ENCODE peak calls at places on chromosomes 13 and 19, in six cellular contexts. One of them, this sample, is unnamed.

GRCh38 chr19:45547965-45548609 is 36.5 kb downstream of the OPA3 start:
- DNase-seq in GM12878: no peak
- DNase-seq in H1: no peak
- DNase-seq in HepG2: no peak
- DNase-seq in WTC11: no peak
- DNase-seq in K562: no peak
- DNase-seq in this sample: no peak

GRCh38 chr13:94063096-94063495 is 416.4 kb downstream of the DCT start:
- DNase-seq in HepG2: no peak
- DNase-seq in H1: no peak
- DNase-seq in K562: no peak
- DNase-seq in WTC11: no peak
- DNase-seq in GM12878: no peak
- DNase-seq in this sample: no peak

GRCh38 chr13:46119883-46120614 is 15.2 kb upstream of the CPB2 start:
- DNase-seq in WTC11: no peak
- DNase-seq in GM12878: no peak
- DNase-seq in HepG2: no peak
- DNase-seq in K562: peak; percentile 87
- DNase-seq in H1: no peak
- DNase-seq in this sample: no peak

GRCh38 chr13:94641432-94641941 is 39.8 kb downstream of the GPR180 start:
- DNase-seq in WTC11: no peak
- DNase-seq in GM12878: no peak
- DNase-seq in H1: no peak
- DNase-seq in K562: no peak
- DNase-seq in HepG2: no peak
- DNase-seq in this sample: peak; percentile 11

GRCh38 chr13:32846020-32846451 is 170.2 kb upstream of the KL start:
- DNase-seq in K562: no peak
- DNase-seq in GM12878: no peak
- DNase-seq in WTC11: no peak
- DNase-seq in HepG2: no peak
- DNase-seq in H1: peak; percentile 41
- DNase-seq in this sample: no peak

GRCh38 chr13:43516401-43516826 is 270.4 kb downstream of the ENOX1 start:
- DNase-seq in GM12878: no peak
- DNase-seq in HepG2: no peak
- DNase-seq in H1: no peak
- DNase-seq in K562: no peak
- DNase-seq in WTC11: no peak
- DNase-seq in this sample: no peak

GRCh38 chr13:35046587-35046986 is 104.5 kb downstream of the NBEA start:
- DNase-seq in GM12878: no peak
- DNase-seq in WTC11: no peak
- DNase-seq in K562: no peak
- DNase-seq in HepG2: no peak
- DNase-seq in H1: no peak
- DNase-seq in this sample: no peak

GRCh38 chr19:17304386-17305047 is 1.2 kb upstream of the MRPL34 start:
- DNase-seq in WTC11: no peak
- DNase-seq in H1: no peak
- DNase-seq in GM12878: no peak
- DNase-seq in K562: no peak
- DNase-seq in HepG2: no peak
- DNase-seq in this sample: no peak

GRCh38 chr13:43446126-43446525 is 340.6 kb downstream of the ENOX1 start:
- DNase-seq in K562: no peak
- DNase-seq in HepG2: no peak
- DNase-seq in H1: no peak
- DNase-seq in WTC11: no peak
- DNase-seq in GM12878: no peak
- DNase-seq in this sample: no peak

GRCh38 chr19:55080915-55081772 is 5.5 kb downstream of the EPS8L1 start:
- DNase-seq in GM12878: peak; percentile 35
- DNase-seq in WTC11: peak; percentile 98
- DNase-seq in HepG2: peak; percentile 53
- DNase-seq in H1: peak; percentile 99
- DNase-seq in K562: peak; percentile 95
- DNase-seq in this sample: peak; percentile 92

GRCh38 chr19:30476997-30477396 is 104.8 kb downstream of the ZNF536 start:
- DNase-seq in H1: no peak
- DNase-seq in WTC11: no peak
- DNase-seq in GM12878: no peak
- DNase-seq in HepG2: no peak
- DNase-seq in K562: no peak
- DNase-seq in this sample: no peak

GRCh38 chr19:30471441-30471840 is 99.3 kb downstream of the ZNF536 start:
- DNase-seq in WTC11: no peak
- DNase-seq in K562: no peak
- DNase-seq in GM12878: no peak
- DNase-seq in H1: no peak
- DNase-seq in HepG2: no peak
- DNase-seq in this sample: no peak

GRCh38 chr19:30479231-30479630 is 107.0 kb downstream of the ZNF536 start:
- DNase-seq in K562: no peak
- DNase-seq in H1: no peak
- DNase-seq in WTC11: no peak
- DNase-seq in GM12878: no peak
- DNase-seq in HepG2: no peak
- DNase-seq in this sample: no peak

GRCh38 chr19:30473334-30473867 is 101.2 kb downstream of the ZNF536 start:
- DNase-seq in GM12878: no peak
- DNase-seq in K562: no peak
- DNase-seq in WTC11: no peak
- DNase-seq in H1: no peak
- DNase-seq in HepG2: no peak
- DNase-seq in this sample: no peak
- TF ChIP-seq CREB1 in GM12878: no peak
- TF ChIP-seq CREB1 in K562: no peak
- TF ChIP-seq CREB1 in WTC11: no peak
- TF ChIP-seq CREB1 in H1: no peak
- TF ChIP-seq CREB1 in HepG2: no peak
- TF ChIP-seq CREB1 in this sample: no peak

GRCh38 chr13:76836311-76836710 is 49.9 kb downstream of the KCTD12 start:
- DNase-seq in GM12878: no peak
- DNase-seq in HepG2: no peak
- DNase-seq in K562: no peak
- DNase-seq in WTC11: no peak
- DNase-seq in H1: no peak
- DNase-seq in this sample: no peak

GRCh38 chr13:76829572-76830327 is 56.5 kb downstream of the KCTD12 start:
- DNase-seq in H1: no peak
- DNase-seq in K562: no peak
- DNase-seq in HepG2: no peak
- DNase-seq in WTC11: no peak
- DNase-seq in GM12878: no peak
- DNase-seq in this sample: no peak

GRCh38 chr13:76830805-76831204 is 55.4 kb downstream of the KCTD12 start:
- DNase-seq in HepG2: no peak
- DNase-seq in K562: no peak
- DNase-seq in H1: no peak
- DNase-seq in GM12878: no peak
- DNase-seq in WTC11: no peak
- DNase-seq in this sample: peak; percentile 2

GRCh38 chr13:76833465-76833864 is 52.7 kb downstream of the KCTD12 start:
- DNase-seq in GM12878: no peak
- DNase-seq in WTC11: no peak
- DNase-seq in HepG2: no peak
- DNase-seq in K562: no peak
- DNase-seq in H1: no peak
- DNase-seq in this sample: no peak

DNA sequence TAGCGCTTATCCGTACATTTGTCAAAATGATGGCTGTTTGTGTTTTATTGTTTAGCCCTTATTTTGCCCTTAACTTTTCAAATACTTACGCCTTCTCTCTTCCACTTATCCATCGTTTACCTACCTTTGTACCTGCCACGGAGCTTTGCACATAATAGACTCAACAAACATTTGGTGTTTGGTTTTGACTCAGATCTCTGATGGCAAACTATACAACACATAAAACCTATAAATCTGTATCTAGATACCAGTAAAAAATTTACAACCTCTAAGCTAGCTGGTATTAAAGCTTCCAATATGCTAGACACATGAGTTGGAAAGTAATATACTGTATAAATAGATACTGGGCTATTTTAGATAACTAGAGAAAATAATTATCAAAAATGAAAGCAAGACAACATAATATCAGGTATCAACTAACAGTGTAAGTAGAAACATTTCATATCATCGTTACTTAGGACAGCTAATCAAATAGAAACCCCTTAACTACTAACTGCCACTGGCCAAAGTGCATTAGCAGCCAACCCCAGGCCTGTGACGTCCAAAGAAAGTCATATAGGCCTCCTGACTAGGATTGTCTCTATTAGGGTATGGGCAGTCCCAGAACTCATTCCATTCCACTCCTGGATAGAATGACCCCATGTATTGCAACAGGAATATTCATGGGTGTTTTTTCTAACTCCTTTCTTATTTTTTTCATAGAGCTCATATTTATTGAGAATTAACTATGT is 53.8 kb downstream of the KCTD12 start:
- DNase-seq in WTC11: no peak
- DNase-seq in GM12878: no peak
- DNase-seq in K562: no peak
- DNase-seq in H1: no peak
- DNase-seq in HepG2: no peak
- DNase-seq in this sample: no peak
- TF ChIP-seq CREB1 in WTC11: no peak
- TF ChIP-seq CREB1 in GM12878: no peak
- TF ChIP-seq CREB1 in K562: no peak
- TF ChIP-seq CREB1 in H1: no peak
- TF ChIP-seq CREB1 in HepG2: no peak
- TF ChIP-seq CREB1 in this sample: no peak

DNA sequence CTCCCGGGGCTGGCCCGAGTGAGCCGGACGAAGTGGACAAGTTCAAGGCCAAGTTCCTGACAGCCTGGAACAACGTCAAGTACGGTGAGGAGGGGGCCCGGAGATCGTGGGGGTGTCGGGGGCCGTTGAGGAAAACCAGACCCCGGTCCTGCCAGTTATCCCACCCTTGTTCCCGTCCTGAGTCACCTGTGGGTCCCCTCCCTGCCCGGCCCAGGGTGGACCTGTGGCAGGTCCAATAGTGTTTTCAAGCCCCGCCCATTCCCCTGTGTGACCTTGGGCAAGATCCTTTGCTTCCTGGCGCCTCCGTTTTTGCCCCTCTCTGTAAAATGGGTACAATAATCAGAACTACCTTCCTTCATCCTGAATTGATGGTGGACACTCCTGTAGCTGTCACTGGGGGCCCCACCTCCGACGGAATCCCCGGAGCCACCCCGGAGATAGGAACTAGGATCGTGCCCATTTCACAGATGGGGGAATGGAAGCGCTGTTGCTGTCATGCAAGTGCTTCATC is 593 bp downstream of the ATG4D start:
- DNase-seq in K562: peak; percentile 67
- DNase-seq in WTC11: no peak
- DNase-seq in HepG2: no peak
- DNase-seq in GM12878: no peak
- DNase-seq in H1: no peak
- DNase-seq in this sample: peak; percentile 37
- TF ChIP-seq CREB1 in K562: no peak
- TF ChIP-seq CREB1 in WTC11: no peak
- TF ChIP-seq CREB1 in HepG2: no peak
- TF ChIP-seq CREB1 in GM12878: no peak
- TF ChIP-seq CREB1 in H1: no peak
- TF ChIP-seq CREB1 in this sample: no peak

DNA sequence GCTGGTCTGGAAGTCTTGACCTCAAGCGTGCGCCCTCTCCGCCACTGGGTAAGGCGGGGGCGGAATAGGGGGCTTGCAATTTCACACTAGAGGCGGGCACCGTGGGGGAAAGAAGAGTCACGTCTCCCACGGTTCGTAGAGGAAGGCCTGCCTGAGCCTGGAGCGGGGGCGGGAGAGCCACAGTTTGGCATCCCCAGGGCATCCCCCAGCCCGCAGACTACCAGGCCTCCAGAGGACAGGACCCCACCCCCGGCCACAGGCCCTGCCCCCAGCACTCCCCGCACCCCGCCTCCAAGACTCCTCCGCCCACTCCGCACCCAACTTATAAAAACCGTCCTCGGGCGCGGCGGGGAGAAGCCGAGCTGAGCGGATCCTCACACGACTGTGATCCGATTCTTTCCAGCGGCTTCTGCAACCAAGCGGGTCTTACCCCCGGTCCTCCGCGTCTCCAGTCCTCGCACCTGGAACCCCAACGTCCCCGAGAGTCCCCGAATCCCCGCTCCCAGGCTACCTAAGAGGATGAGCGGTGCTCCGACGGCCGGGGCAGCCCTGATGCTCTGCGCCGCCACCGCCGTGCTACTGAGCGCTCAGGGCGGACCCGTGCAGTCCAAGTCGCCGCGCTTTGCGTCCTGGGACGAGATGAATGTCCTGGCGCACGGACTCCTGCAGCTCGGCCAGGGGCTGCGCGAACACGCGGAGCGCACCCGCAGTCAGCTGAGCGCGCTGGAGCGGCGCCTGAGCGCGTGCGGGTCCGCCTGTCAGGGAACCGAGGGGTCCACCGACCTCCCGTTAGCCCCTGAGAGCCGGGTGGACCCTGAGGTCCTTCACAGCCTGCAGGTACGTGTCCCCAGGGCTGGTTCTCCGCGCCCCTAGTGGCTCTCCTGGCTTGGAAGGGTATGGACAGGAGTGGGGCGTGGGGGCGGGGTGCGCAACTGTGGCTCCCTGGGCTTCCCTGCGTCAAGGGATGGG is at the start of gene ANGPTL4:
- DNase-seq in HepG2: no peak
- DNase-seq in GM12878: no peak
- DNase-seq in H1: peak; percentile 85
- DNase-seq in WTC11: peak; percentile 68
- DNase-seq in K562: peak; percentile 63
- DNase-seq in this sample: peak; percentile 84
- TF ChIP-seq CREB1 in HepG2: no peak
- TF ChIP-seq CREB1 in GM12878: no peak
- TF ChIP-seq CREB1 in H1: no peak
- TF ChIP-seq CREB1 in WTC11: no peak
- TF ChIP-seq CREB1 in K562: peak; percentile 29
- TF ChIP-seq CREB1 in this sample: no peak

DNA sequence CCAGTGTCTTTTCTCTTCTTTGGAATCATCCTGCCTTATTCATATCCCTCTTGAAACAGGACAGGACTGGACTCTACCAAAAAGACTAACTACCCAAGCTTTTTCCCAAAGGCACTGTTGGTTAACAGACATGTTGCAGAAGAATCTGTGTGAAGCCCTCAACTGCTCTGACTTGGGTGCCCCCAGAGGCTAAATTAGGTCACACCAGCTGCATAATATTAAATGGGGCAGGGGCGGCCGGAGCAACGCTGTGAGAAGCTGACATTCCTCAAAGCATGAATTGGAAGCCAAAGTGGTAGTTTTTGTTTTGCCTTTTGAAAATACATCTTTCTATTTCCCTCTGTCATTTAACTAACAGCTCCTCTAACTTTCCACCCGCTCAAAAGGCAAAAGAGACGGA is 185.9 kb downstream of the LHFPL6 start:
- DNase-seq in H1: no peak
- DNase-seq in WTC11: peak; percentile 45
- DNase-seq in HepG2: no peak
- DNase-seq in K562: peak; percentile 1
- DNase-seq in GM12878: no peak
- DNase-seq in this sample: peak; percentile 77
- TF ChIP-seq CREB1 in H1: no peak
- TF ChIP-seq CREB1 in WTC11: no peak
- TF ChIP-seq CREB1 in HepG2: no peak
- TF ChIP-seq CREB1 in K562: no peak
- TF ChIP-seq CREB1 in GM12878: no peak
- TF ChIP-seq CREB1 in this sample: no peak